ENCODE peak calls at places on chromosomes 6 and 20, in nine cellular contexts. One of them, this sample, is unnamed.

GRCh38 chr6:160421854-160422253 is 73.7 kb downstream of the SLC22A3 start:
- DNase-seq in activated CD8-positive, alpha-beta memory T cell treated with anti-CD3 and anti-CD28 coated beads for 1 hour: no peak
- DNase-seq in hippocampal formation: peak
- DNase-seq in stimulated activated CD8-positive, alpha-beta memory T cell treated with anti-CD3 and anti-CD28 coated beads, Interleukin-7, amount 100 ng/mL, for 4 hours: no peak
- DNase-seq in KG1: no peak
- DNase-seq in EH: no peak
- DNase-seq in iPS-NIHi11: no peak
- DNase-seq in sciatic nerve: no peak
- DNase-seq in progenitor cell of endocrine pancreas: no peak
- DNase-seq in this sample: no peak

GRCh38 chr6:138044458-138044857 is 62.8 kb downstream of the PERP start:
- DNase-seq in sciatic nerve: no peak
- DNase-seq in KG1: no peak
- DNase-seq in hippocampal formation: no peak
- DNase-seq in activated CD8-positive, alpha-beta memory T cell treated with anti-CD3 and anti-CD28 coated beads for 1 hour: no peak
- DNase-seq in iPS-NIHi11: no peak
- DNase-seq in progenitor cell of endocrine pancreas: no peak
- DNase-seq in EH: peak
- DNase-seq in stimulated activated CD8-positive, alpha-beta memory T cell treated with anti-CD3 and anti-CD28 coated beads, Interleukin-7, amount 100 ng/mL, for 4 hours: no peak
- DNase-seq in this sample: no peak

GRCh38 chr20:61387204-61387958 is 135.3 kb downstream of the CDH4 start:
- DNase-seq in stimulated activated CD8-positive, alpha-beta memory T cell treated with anti-CD3 and anti-CD28 coated beads, Interleukin-7, amount 100 ng/mL, for 4 hours: no peak
- DNase-seq in KG1: no peak
- DNase-seq in sciatic nerve: no peak
- DNase-seq in hippocampal formation: no peak
- DNase-seq in EH: peak
- DNase-seq in iPS-NIHi11: peak
- DNase-seq in activated CD8-positive, alpha-beta memory T cell treated with anti-CD3 and anti-CD28 coated beads for 1 hour: no peak
- DNase-seq in progenitor cell of endocrine pancreas: no peak
- DNase-seq in this sample: no peak

GRCh38 chr6:101069191-101069795 is 188.2 kb upstream of the ASCC3 start:
- DNase-seq in iPS-NIHi11: no peak
- DNase-seq in activated CD8-positive, alpha-beta memory T cell treated with anti-CD3 and anti-CD28 coated beads for 1 hour: no peak
- DNase-seq in KG1: no peak
- DNase-seq in stimulated activated CD8-positive, alpha-beta memory T cell treated with anti-CD3 and anti-CD28 coated beads, Interleukin-7, amount 100 ng/mL, for 4 hours: no peak
- DNase-seq in hippocampal formation: no peak
- DNase-seq in EH: peak
- DNase-seq in progenitor cell of endocrine pancreas: no peak
- DNase-seq in sciatic nerve: no peak
- DNase-seq in this sample: no peak

GRCh38 chr6:147604373-147604772 is 95.9 kb downstream of the SAMD5 start:
- DNase-seq in progenitor cell of endocrine pancreas: no peak
- DNase-seq in EH: no peak
- DNase-seq in iPS-NIHi11: no peak
- DNase-seq in hippocampal formation: no peak
- DNase-seq in KG1: no peak
- DNase-seq in activated CD8-positive, alpha-beta memory T cell treated with anti-CD3 and anti-CD28 coated beads for 1 hour: no peak
- DNase-seq in stimulated activated CD8-positive, alpha-beta memory T cell treated with anti-CD3 and anti-CD28 coated beads, Interleukin-7, amount 100 ng/mL, for 4 hours: no peak
- DNase-seq in sciatic nerve: no peak
- DNase-seq in this sample: no peak

GRCh38 chr20:57882451-57883161 is 172.8 kb upstream of the PMEPA1 start:
- DNase-seq in EH: peak
- DNase-seq in KG1: no peak
- DNase-seq in progenitor cell of endocrine pancreas: no peak
- DNase-seq in hippocampal formation: no peak
- DNase-seq in activated CD8-positive, alpha-beta memory T cell treated with anti-CD3 and anti-CD28 coated beads for 1 hour: no peak
- DNase-seq in iPS-NIHi11: no peak
- DNase-seq in sciatic nerve: no peak
- DNase-seq in stimulated activated CD8-positive, alpha-beta memory T cell treated with anti-CD3 and anti-CD28 coated beads, Interleukin-7, amount 100 ng/mL, for 4 hours: no peak
- DNase-seq in this sample: no peak

GRCh38 chr6:41462980-41463930 is 82.9 kb upstream of the FOXP4 start:
- DNase-seq in stimulated activated CD8-positive, alpha-beta memory T cell treated with anti-CD3 and anti-CD28 coated beads, Interleukin-7, amount 100 ng/mL, for 4 hours: no peak
- DNase-seq in KG1: peak
- DNase-seq in progenitor cell of endocrine pancreas: peak
- DNase-seq in sciatic nerve: peak
- DNase-seq in iPS-NIHi11: no peak
- DNase-seq in activated CD8-positive, alpha-beta memory T cell treated with anti-CD3 and anti-CD28 coated beads for 1 hour: no peak
- DNase-seq in EH: peak
- DNase-seq in hippocampal formation: peak
- DNase-seq in this sample: no peak

GRCh38 chr20:17885544-17885943 is 83.0 kb downstream of the SNX5 start:
- DNase-seq in KG1: no peak
- DNase-seq in sciatic nerve: no peak
- DNase-seq in activated CD8-positive, alpha-beta memory T cell treated with anti-CD3 and anti-CD28 coated beads for 1 hour: no peak
- DNase-seq in iPS-NIHi11: no peak
- DNase-seq in hippocampal formation: no peak
- DNase-seq in EH: peak
- DNase-seq in progenitor cell of endocrine pancreas: no peak
- DNase-seq in stimulated activated CD8-positive, alpha-beta memory T cell treated with anti-CD3 and anti-CD28 coated beads, Interleukin-7, amount 100 ng/mL, for 4 hours: no peak
- DNase-seq in this sample: no peak

GRCh38 chr6:36083446-36083845 is 46.9 kb upstream of the MAPK13 start:
- DNase-seq in activated CD8-positive, alpha-beta memory T cell treated with anti-CD3 and anti-CD28 coated beads for 1 hour: no peak
- DNase-seq in EH: no peak
- DNase-seq in KG1: no peak
- DNase-seq in stimulated activated CD8-positive, alpha-beta memory T cell treated with anti-CD3 and anti-CD28 coated beads, Interleukin-7, amount 100 ng/mL, for 4 hours: no peak
- DNase-seq in sciatic nerve: no peak
- DNase-seq in hippocampal formation: no peak
- DNase-seq in iPS-NIHi11: no peak
- DNase-seq in progenitor cell of endocrine pancreas: no peak
- DNase-seq in this sample: no peak

GRCh38 chr6:14316911-14317535 is 199.5 kb downstream of the CD83 start:
- DNase-seq in progenitor cell of endocrine pancreas: no peak
- DNase-seq in KG1: no peak
- DNase-seq in iPS-NIHi11: peak
- DNase-seq in stimulated activated CD8-positive, alpha-beta memory T cell treated with anti-CD3 and anti-CD28 coated beads, Interleukin-7, amount 100 ng/mL, for 4 hours: no peak
- DNase-seq in activated CD8-positive, alpha-beta memory T cell treated with anti-CD3 and anti-CD28 coated beads for 1 hour: no peak
- DNase-seq in EH: peak
- DNase-seq in sciatic nerve: no peak
- DNase-seq in hippocampal formation: no peak
- DNase-seq in this sample: no peak

GRCh38 chr6:163347021-163347446 is 67.5 kb upstream of the QKI start:
- DNase-seq in sciatic nerve: no peak
- DNase-seq in EH: no peak
- DNase-seq in hippocampal formation: no peak
- DNase-seq in progenitor cell of endocrine pancreas: no peak
- DNase-seq in activated CD8-positive, alpha-beta memory T cell treated with anti-CD3 and anti-CD28 coated beads for 1 hour: no peak
- DNase-seq in stimulated activated CD8-positive, alpha-beta memory T cell treated with anti-CD3 and anti-CD28 coated beads, Interleukin-7, amount 100 ng/mL, for 4 hours: no peak
- DNase-seq in iPS-NIHi11: no peak
- DNase-seq in KG1: no peak
- DNase-seq in this sample: peak

GRCh38 chr20:25514195-25514594 is 71.1 kb downstream of the NINL start:
- DNase-seq in EH: no peak
- DNase-seq in iPS-NIHi11: no peak
- DNase-seq in hippocampal formation: no peak
- DNase-seq in KG1: no peak
- DNase-seq in sciatic nerve: no peak
- DNase-seq in activated CD8-positive, alpha-beta memory T cell treated with anti-CD3 and anti-CD28 coated beads for 1 hour: no peak
- DNase-seq in progenitor cell of endocrine pancreas: no peak
- DNase-seq in stimulated activated CD8-positive, alpha-beta memory T cell treated with anti-CD3 and anti-CD28 coated beads, Interleukin-7, amount 100 ng/mL, for 4 hours: no peak
- DNase-seq in this sample: no peak

GRCh38 chr6:127464881-127465459 is 5.8 kb upstream of the KIAA0408 start:
- DNase-seq in progenitor cell of endocrine pancreas: peak
- DNase-seq in hippocampal formation: peak
- DNase-seq in iPS-NIHi11: peak
- DNase-seq in KG1: no peak
- DNase-seq in EH: peak
- DNase-seq in sciatic nerve: peak
- DNase-seq in stimulated activated CD8-positive, alpha-beta memory T cell treated with anti-CD3 and anti-CD28 coated beads, Interleukin-7, amount 100 ng/mL, for 4 hours: peak
- DNase-seq in activated CD8-positive, alpha-beta memory T cell treated with anti-CD3 and anti-CD28 coated beads for 1 hour: peak
- DNase-seq in this sample: peak

GRCh38 chr6:33249732-33250625 is 21.7 kb downstream of the VPS52 start:
- DNase-seq in progenitor cell of endocrine pancreas: no peak
- DNase-seq in EH: peak
- DNase-seq in KG1: no peak
- DNase-seq in sciatic nerve: no peak
- DNase-seq in activated CD8-positive, alpha-beta memory T cell treated with anti-CD3 and anti-CD28 coated beads for 1 hour: no peak
- DNase-seq in hippocampal formation: no peak
- DNase-seq in stimulated activated CD8-positive, alpha-beta memory T cell treated with anti-CD3 and anti-CD28 coated beads, Interleukin-7, amount 100 ng/mL, for 4 hours: no peak
- DNase-seq in iPS-NIHi11: peak
- DNase-seq in this sample: no peak

GRCh38 chr6:42783876-42784738 is 2.3 kb downstream of the BICRAL start:
- DNase-seq in activated CD8-positive, alpha-beta memory T cell treated with anti-CD3 and anti-CD28 coated beads for 1 hour: no peak
- DNase-seq in hippocampal formation: no peak
- DNase-seq in progenitor cell of endocrine pancreas: no peak
- DNase-seq in sciatic nerve: no peak
- DNase-seq in iPS-NIHi11: no peak
- DNase-seq in stimulated activated CD8-positive, alpha-beta memory T cell treated with anti-CD3 and anti-CD28 coated beads, Interleukin-7, amount 100 ng/mL, for 4 hours: no peak
- DNase-seq in KG1: no peak
- DNase-seq in EH: no peak
- DNase-seq in this sample: no peak

GRCh38 chr6:12222405-12223366 is 67.5 kb upstream of the EDN1 start:
- DNase-seq in EH: no peak
- DNase-seq in progenitor cell of endocrine pancreas: no peak
- DNase-seq in activated CD8-positive, alpha-beta memory T cell treated with anti-CD3 and anti-CD28 coated beads for 1 hour: no peak
- DNase-seq in stimulated activated CD8-positive, alpha-beta memory T cell treated with anti-CD3 and anti-CD28 coated beads, Interleukin-7, amount 100 ng/mL, for 4 hours: no peak
- DNase-seq in sciatic nerve: no peak
- DNase-seq in hippocampal formation: no peak
- DNase-seq in KG1: no peak
- DNase-seq in iPS-NIHi11: no peak
- DNase-seq in this sample: no peak

This sample was measured in 8988T.